ENCODE peak calls at places on chromosome 9, in five cellular contexts. N, U, Y, A and G are unnamed samples.

GRCh38 chr9:132583584-132584304 is 1.3 kb downstream of the BARHL1 start:
- DNase-seq in N (no peak), U (no peak), Y (no peak), A (peak), G (no peak)

GRCh38 chr9:134358026-134358967 is 32.0 kb downstream of the RXRA start:
- DNase-seq in N (no peak), U (peak), Y (no peak), A (no peak), G (no peak)

GRCh38 chr9:120942186-120943001 is 15.8 kb upstream of the TRAF1 start:
- DNase-seq in N (peak), U (no peak), Y (no peak), A (peak), G (no peak)

GRCh38 chr9:98570663-98571440 is 137.9 kb downstream of the GABBR2 start:
- DNase-seq in N (peak), U (no peak), Y (no peak), A (peak), G (no peak)

GRCh38 chr9:127909839-127910273 is 7.0 kb downstream of the ST6GALNAC4 start:
- DNase-seq in N (no peak), U (no peak), Y (no peak), A (no peak), G (no peak)

GRCh38 chr9:137918331-137919094 is 40.9 kb downstream of the CACNA1B start:
- DNase-seq in N (no peak), U (no peak), Y (no peak), A (no peak), G (no peak)

GRCh38 chr9:36746415-36746814 is 173.7 kb downstream of the MELK start:
- DNase-seq in N (no peak), U (no peak), Y (no peak), A (no peak), G (no peak)

GRCh38 chr9:99465231-99465891 is 243.3 kb downstream of the SEC61B start:
- DNase-seq in N (no peak), U (peak), Y (no peak), A (peak), G (no peak)

GRCh38 chr9:130990362-130991226 is 18.4 kb upstream of the LAMC3 start:
- DNase-seq in N (no peak), U (no peak), Y (no peak), A (no peak), G (no peak)

GRCh38 chr9:133845659-133845947 is 107.5 kb upstream of the SARDH start:
- DNase-seq in N (no peak), U (no peak), Y (no peak), A (no peak), G (no peak)

GRCh38 chr9:134231330-134231745 is 67.0 kb upstream of the RNU6ATAC start:
- DNase-seq in N (no peak), U (no peak), Y (no peak), A (no peak), G (no peak)

GRCh38 chr9:132071847-132072507 is 7.7 kb downstream of the MED27 start:
- DNase-seq in N (no peak), U (no peak), Y (no peak), A (no peak), G (no peak)

GRCh38 chr9:122777935-122778671 is 10.6 kb upstream of the OR5C1 start:
- DNase-seq in N (no peak), U (peak), Y (peak), A (no peak), G (no peak)

GRCh38 chr9:130114741-130115140 is 57.5 kb upstream of the NCS1 start:
- DNase-seq in N (no peak), U (peak), Y (no peak), A (no peak), G (no peak)

GRCh38 chr9:123865226-123865625 is 64.7 kb downstream of the DENND1A start:
- DNase-seq in N (no peak), U (no peak), Y (no peak), A (peak), G (no peak)

GRCh38 chr9:114412057-114412683 is 24.4 kb upstream of the AKNA start:
- DNase-seq in N (no peak), U (no peak), Y (no peak), A (no peak), G (no peak)

GRCh38 chr9:106981396-106982287 is 118.7 kb downstream of the ZNF462 start:
- DNase-seq in N (no peak), U (no peak), Y (peak), A (no peak), G (no peak)

GRCh38 chr9:38263534-38263933 is 129.0 kb upstream of the ALDH1B1 start:
- DNase-seq in N (no peak), U (peak), Y (no peak), A (peak), G (no peak)

GRCh38 chr9:129907196-129907595 is 71.9 kb downstream of the USP20 start:
- DNase-seq in N (no peak), U (no peak), Y (no peak), A (no peak), G (no peak)

GRCh38 chr9:121699271-121700164 is 48.1 kb downstream of the DAB2IP start:
- DNase-seq in N (peak), U (peak), Y (peak), A (peak), G (peak)

GRCh38 chr9:111598730-111599091 is 736 bp downstream of the PTGR1 start:
- DNase-seq in N (no peak), U (peak), Y (peak), A (no peak), G (peak)

GRCh38 chr9:124392855-124393460 is 22.3 kb downstream of the PSMB7 start:
- DNase-seq in N (peak), U (peak), Y (no peak), A (peak), G (no peak)

GRCh38 chr9:92141144-92142129 is 26.2 kb upstream of the SPTLC1 start:
- DNase-seq in N (peak), U (peak), Y (peak), A (peak), G (peak)
- TF ChIP-seq CTCF in N (no peak), U (no peak), Y (no peak), A (peak), G (no peak)

DNA sequence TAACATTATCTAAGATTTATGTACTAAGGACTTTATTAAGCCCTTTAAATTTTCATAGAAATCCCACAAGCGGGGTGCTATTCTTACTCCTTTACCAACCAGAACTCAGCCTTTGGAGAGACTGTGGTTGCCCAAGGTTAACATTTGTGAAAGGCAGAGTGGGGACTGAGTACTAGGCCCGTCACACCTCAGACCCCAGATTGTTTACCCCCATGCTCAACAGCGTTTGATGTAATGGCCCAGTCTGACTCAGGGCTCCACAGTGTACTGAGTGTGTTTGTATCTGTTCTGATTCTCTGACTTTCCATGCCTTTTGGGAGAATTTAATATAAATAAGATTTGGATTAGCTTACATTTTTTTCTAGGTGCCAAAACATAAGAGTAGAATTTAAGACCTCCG is 110.0 kb downstream of the GAS1 start:
- DNase-seq in N (no peak), U (no peak), Y (no peak), A (no peak), G (no peak)
- TF ChIP-seq CTCF in N (no peak), U (no peak), Y (no peak), A (no peak), G (no peak)

DNA sequence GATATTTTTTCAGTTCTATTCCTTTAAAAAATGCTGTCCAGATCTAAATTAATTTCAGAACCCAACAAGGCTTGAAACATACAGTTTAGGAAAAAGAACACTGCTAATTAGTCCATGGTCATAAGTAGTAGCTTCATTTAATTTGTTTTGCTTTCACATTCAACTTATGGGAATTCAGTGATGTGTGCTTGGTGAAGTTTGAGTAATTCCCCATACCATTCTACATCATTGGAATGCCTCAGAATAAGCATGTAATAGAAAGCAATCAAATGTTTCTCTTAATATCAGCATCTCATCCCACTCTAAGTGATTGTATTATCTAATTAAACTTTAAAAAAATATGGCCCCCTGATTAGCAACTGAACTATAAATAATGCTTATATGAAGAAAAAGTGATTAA is 2.7 kb downstream of the CNTLN start:
- DNase-seq in N (no peak), U (peak), Y (no peak), A (no peak), G (no peak)
- TF ChIP-seq CTCF in N (no peak), U (no peak), Y (no peak), A (no peak), G (no peak)

DNA sequence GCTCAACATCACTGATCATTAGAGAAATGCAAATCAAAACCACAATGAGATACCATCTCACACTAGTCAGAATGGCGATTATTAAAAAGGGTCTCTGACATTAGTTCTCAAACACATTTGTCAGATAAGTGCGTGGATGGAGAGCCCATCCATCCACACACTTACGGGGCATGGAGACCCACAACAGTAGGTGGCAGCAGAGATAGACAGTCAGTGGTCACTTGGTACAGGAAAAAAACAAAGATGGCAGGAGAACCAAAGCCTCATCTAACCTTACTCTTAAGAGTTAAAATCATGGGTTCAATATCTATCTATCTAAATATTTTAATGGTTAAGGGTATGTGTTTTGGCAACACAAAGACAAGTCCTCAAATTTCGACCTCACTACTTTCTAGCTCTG is 1378.7 kb upstream of the C9orf72 start:
- DNase-seq in N (no peak), U (no peak), Y (no peak), A (no peak), G (no peak)
- TF ChIP-seq CTCF in N (no peak), U (no peak), Y (peak), A (no peak), G (no peak)

DNA sequence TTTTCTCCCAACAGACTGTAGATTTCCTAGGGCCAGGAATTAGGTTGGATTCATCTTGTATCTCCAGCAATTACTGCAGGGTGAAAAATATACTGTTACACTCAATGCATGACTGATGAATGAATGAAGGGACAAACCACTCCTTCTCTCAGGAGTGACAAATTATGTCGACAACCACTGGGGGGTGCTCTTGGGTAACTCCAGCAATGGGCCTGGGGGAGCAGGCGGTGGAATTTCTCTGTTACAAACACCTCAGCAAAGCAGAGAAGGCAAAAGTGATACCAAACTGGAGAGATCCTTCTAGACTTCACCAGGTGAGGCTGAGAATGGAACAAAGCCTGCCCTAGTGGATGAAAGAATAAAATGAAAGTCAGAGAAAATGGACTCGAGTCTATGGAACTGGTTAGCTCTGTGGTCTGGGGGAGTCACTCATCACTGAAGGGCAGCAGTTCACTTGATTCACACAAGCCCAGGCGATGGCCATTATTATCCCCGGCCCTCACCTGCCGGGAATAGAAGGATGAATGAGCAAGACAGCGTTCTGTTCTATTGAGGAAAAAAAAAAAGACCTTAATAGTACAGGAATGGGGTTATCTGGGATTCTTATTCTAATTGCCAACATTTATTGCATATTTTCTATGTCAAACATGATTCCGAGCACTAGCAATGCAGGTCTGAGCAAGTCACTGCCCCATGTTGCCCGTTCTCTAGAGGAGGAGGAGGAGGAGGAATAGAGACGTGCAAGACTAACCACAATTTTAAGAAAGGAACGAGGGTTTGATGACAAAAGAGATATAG is 341.1 kb downstream of the ASTN2 start:
- DNase-seq in N (peak), U (no peak), Y (peak), A (peak), G (peak)
- TF ChIP-seq CTCF in N (peak), U (no peak), Y (peak), A (peak), G (peak)

GRCh38 chr9:92468206-92468605 is 14.1 kb downstream of the ASPN start:
- DNase-seq in N (no peak), U (peak), Y (no peak), A (no peak), G (no peak)
- TF ChIP-seq CTCF in N (no peak), U (no peak), Y (no peak), A (no peak), G (no peak)

GRCh38 chr9:113395000-113395861 is 5.9 kb downstream of the ALAD start:
- DNase-seq in N (no peak), U (no peak), Y (no peak), A (no peak), G (peak)
- TF ChIP-seq CTCF in N (no peak), U (no peak), Y (no peak), A (no peak), G (no peak)